ENCODE peak calls at places on chromosomes 4 and X, in six cellular contexts. Y is C1 segment of cervical spinal cord, I is NCI-H146, X is glutamatergic neuron, W is NCI-H1092 treated with DMSO at 0.1 percent for 48 hours, T is NCI-H1105. G is an unnamed sample.

GRCh38 chr4:72496119-72496518 is 72.9 kb downstream of the ADAMTS3 start:
- DNase-seq in Y (no peak), I (no peak), X (no peak), W (no peak), T (no peak), G (no peak)

GRCh38 chr4:153223935-153224334 is 19.7 kb downstream of the TRIM2 start:
- DNase-seq in Y (peak), I (no peak), X (no peak), W (peak), T (peak), G (no peak)

GRCh38 chr4:106898621-106899230 is 137.4 kb downstream of the DKK2 start:
- DNase-seq in Y (no peak), I (no peak), X (peak), W (no peak), T (peak), G (peak)

GRCh38 chrX:154804564-154804956 is 725 bp downstream of the MPP1 start:
- DNase-seq in Y (peak), I (peak), X (no peak), W (no peak), T (no peak), G (no peak)

GRCh38 chrX:40099046-40099968 is 1.5 kb upstream of the BCOR start:
- DNase-seq in Y (no peak), I (peak), X (peak), W (peak), T (peak), G (peak)

GRCh38 chrX:36897690-36898089 is 110.5 kb upstream of the FAM47C start:
- DNase-seq in Y (no peak), I (no peak), X (no peak), W (no peak), T (no peak), G (no peak)

GRCh38 chrX:3295731-3296130 is 50.7 kb downstream of the MXRA5 start:
- DNase-seq in Y (no peak), I (no peak), X (no peak), W (no peak), T (no peak), G (no peak)

GRCh38 chr4:7585768-7586167 is 151.0 kb upstream of the PSAPL1 start:
- DNase-seq in Y (no peak), I (no peak), X (no peak), W (no peak), T (no peak), G (no peak)

GRCh38 chr4:47135210-47135609 is 103.8 kb downstream of the GABRB1 start:
- DNase-seq in Y (no peak), I (no peak), X (no peak), W (no peak), T (no peak), G (no peak)

GRCh38 chrX:40008841-40009461 is 88.8 kb downstream of the BCOR start:
- DNase-seq in Y (peak), I (peak), X (peak), W (peak), T (no peak), G (peak)

GRCh38 chrX:10618911-10619310 is 1.5 kb downstream of the MID1 start:
- DNase-seq in Y (no peak), I (no peak), X (no peak), W (no peak), T (no peak), G (no peak)

GRCh38 chr4:154126276-154126675 is 337.4 kb upstream of the SFRP2 start:
- DNase-seq in Y (no peak), I (no peak), X (no peak), W (no peak), T (no peak), G (no peak)

GRCh38 chr4:40778090-40778489 is 28.3 kb downstream of the NSUN7 start:
- DNase-seq in Y (no peak), I (no peak), X (no peak), W (no peak), T (no peak), G (no peak)

GRCh38 chrX:65741823-65742222 is 74.4 kb downstream of the MSN start:
- DNase-seq in Y (no peak), I (no peak), X (no peak), W (no peak), T (no peak), G (no peak)

GRCh38 chr4:4501678-4502077 is 40.2 kb downstream of the STX18 start:
- DNase-seq in Y (no peak), I (no peak), X (no peak), W (no peak), T (no peak), G (no peak)

GRCh38 chr4:183035726-183036415 is 63.2 kb upstream of the WWC2 start:
- DNase-seq in Y (no peak), I (no peak), X (no peak), W (no peak), T (no peak), G (no peak)

GRCh38 chrX:2538016-2538415 is 37.2 kb upstream of the DHRSX start:
- DNase-seq in Y (no peak), I (peak), X (no peak), W (no peak), T (no peak), G (peak)

GRCh38 chr4:150699599-150699998 is 117.6 kb downstream of the MAB21L2 start:
- DNase-seq in Y (no peak), I (no peak), X (no peak), W (no peak), T (no peak), G (no peak)

GRCh38 chr4:128665514-128665913 is 144.0 kb upstream of the JADE1 start:
- DNase-seq in Y (no peak), I (no peak), X (no peak), W (no peak), T (no peak), G (no peak)

GRCh38 chr4:143286058-143286457 is 50.6 kb upstream of the GAB1 start:
- DNase-seq in Y (no peak), I (no peak), X (no peak), W (no peak), T (no peak), G (no peak)

GRCh38 chr4:74555231-74555630 is 110.3 kb downstream of the AREG start:
- DNase-seq in Y (no peak), I (no peak), X (no peak), W (no peak), T (no peak), G (no peak)

GRCh38 chr4:145234086-145234694 is 53.8 kb upstream of the OTUD4 start:
- DNase-seq in Y (no peak), I (peak), X (peak), W (peak), T (peak), G (peak)

GRCh38 chr4:186027405-186027804 is 41.6 kb upstream of the TLR3 start:
- DNase-seq in Y (no peak), I (no peak), X (no peak), W (no peak), T (no peak), G (no peak)

GRCh38 chr4:37188100-37188499 is 56.4 kb upstream of the NWD2 start:
- DNase-seq in Y (no peak), I (peak), X (no peak), W (no peak), T (no peak), G (no peak)

GRCh38 chrX:109890910-109891502 is 111.9 kb upstream of the TMEM164 start:
- DNase-seq in Y (peak), I (peak), X (peak), W (peak), T (peak), G (peak)

GRCh38 chr4:105128208-105128607 is 18.5 kb upstream of the TET2 start:
- DNase-seq in Y (no peak), I (no peak), X (no peak), W (no peak), T (no peak), G (no peak)

GRCh38 chr4:102321260-102321991 is 23.9 kb downstream of the SLC39A8 start:
- DNase-seq in Y (no peak), I (no peak), X (no peak), W (no peak), T (no peak), G (no peak)

GRCh38 chr4:158722291-158722916 is 792 bp downstream of the PPID start:
- DNase-seq in Y (peak), I (peak), X (no peak), W (peak), T (no peak), G (peak)

GRCh38 chr4:3403104-3403906 is 38.5 kb upstream of the HGFAC start:
- DNase-seq in Y (no peak), I (no peak), X (no peak), W (no peak), T (no peak), G (no peak)

GRCh38 chr4:25677157-25677556 is 21.5 kb downstream of the SLC34A2 start:
- DNase-seq in Y (no peak), I (no peak), X (no peak), W (no peak), T (no peak), G (no peak)

GRCh38 chrX:101407167-101407747 is 468 bp downstream of the GLA start:
- DNase-seq in Y (no peak), I (no peak), X (no peak), W (no peak), T (no peak), G (no peak)

GRCh38 chr4:137524642-137525384 is 7.5 kb downstream of the PCDH18 start:
- DNase-seq in Y (no peak), I (no peak), X (no peak), W (peak), T (no peak), G (no peak)

GRCh38 chr4:578451-579443 is 2.7 kb upstream of the TMEM271 start:
- DNase-seq in Y (no peak), I (no peak), X (no peak), W (no peak), T (no peak), G (peak)

G was measured in ecto neural progenitor cell.